ENCODE peak calls at places on chromosomes 12 and 14, in nine cellular contexts. H is naive thymus-derived CD4-positive, alpha-beta T cell; T is MV-4-11; J is stimulated activated CD4-positive, alpha-beta T cell treated with anti-CD3 and anti-CD28 coated beads, Interleukin-1b, Interleukin-23, amount 100 ng/mL, for 24 hours; E is Calu3; C is HFFc6; A is PC-3; X is mesenteric fat pad; D is activated CD4-positive, alpha-beta T cell treated with anti-CD3 and anti-CD28 coated beads, Interleukin-2, amount 50 U/mL, for 48 hours. L is an unnamed sample.

GRCh38 chr12:32558941-32559340 is 120.2 kb upstream of the DNM1L start:
- DNase-seq in T (peak; percentile 83), A (no peak), J (no peak), D (no peak), H (no peak), X (no peak), C (peak; percentile 63), E (no peak), L (no peak)

GRCh38 chr12:72453079-72453478 is 180.9 kb downstream of the TRHDE start:
- DNase-seq in E (no peak), C (no peak), D (no peak), J (no peak), T (no peak), X (no peak), H (no peak), A (no peak), L (no peak)

GRCh38 chr12:89389755-89390661 is 37.7 kb upstream of the DUSP6 start:
- DNase-seq in H (no peak), J (no peak), D (peak; percentile 28), C (no peak), X (no peak), E (no peak), T (peak; percentile 33), A (no peak), L (no peak)

GRCh38 chr12:111570090-111570961 is 28.8 kb downstream of the ATXN2 start:
- DNase-seq in J (no peak), D (no peak), A (peak; percentile 96), H (no peak), C (peak; percentile 75), E (peak; percentile 70), X (peak; percentile 37), T (no peak), L (no peak)

GRCh38 chr12:39807043-39807442 is 187.4 kb upstream of the ABCD2 start:
- DNase-seq in A (peak; percentile 27), X (no peak), E (no peak), C (no peak), H (no peak), J (no peak), T (peak; percentile 64), D (no peak), L (no peak)

GRCh38 chr12:114911196-114911595 is 227.2 kb upstream of the TBX3 start:
- DNase-seq in E (no peak), C (no peak), A (peak; percentile 58), X (no peak), T (no peak), D (no peak), J (no peak), H (no peak), L (no peak)

GRCh38 chr14:68703093-68703492 is 89.8 kb downstream of the ZFP36L1 start:
- DNase-seq in C (peak; percentile 48), A (peak; percentile 83), T (peak; percentile 20), H (no peak), J (no peak), D (peak; percentile 30), X (peak; percentile 89), E (peak; percentile 19), L (no peak)

GRCh38 chr12:121968880-121969279 is 50.5 kb downstream of the CFAP251 start:
- DNase-seq in H (no peak), X (peak; percentile 80), T (peak; percentile 75), E (no peak), A (no peak), J (no peak), D (no peak), C (no peak), L (no peak)

GRCh38 chr14:73741876-73742519 is 27.8 kb upstream of the PNMA1 start:
- DNase-seq in T (peak; percentile 41), E (no peak), D (no peak), H (peak; percentile 29), C (no peak), A (no peak), X (no peak), J (no peak), L (no peak)

GRCh38 chr12:127270193-127270592 is 996.8 kb upstream of the TMEM132C start:
- DNase-seq in T (peak; percentile 100), D (no peak), C (peak; percentile 91), E (no peak), J (no peak), X (no peak), A (peak; percentile 58), H (no peak), L (no peak)

GRCh38 chr12:15856097-15856982 is 25.8 kb upstream of the STRAP start:
- DNase-seq in A (peak; percentile 81), H (peak; percentile 69), T (peak; percentile 40), C (peak; percentile 62), E (peak; percentile 70), J (no peak), X (no peak), D (no peak), L (peak; percentile 44)

GRCh38 chr12:41459815-41460214 is 271.7 kb downstream of the PDZRN4 start:
- DNase-seq in D (no peak), T (no peak), C (no peak), X (no peak), J (no peak), H (no peak), E (no peak), A (no peak), L (no peak)

GRCh38 chr14:77556946-77557345 is 58.3 kb upstream of the ISM2 start:
- DNase-seq in E (no peak), T (peak; percentile 81), D (no peak), C (no peak), A (no peak), H (no peak), J (no peak), X (no peak), L (no peak)

GRCh38 chr14:99995700-99996356 is 69.4 kb upstream of the EVL start:
- DNase-seq in D (peak; percentile 71), E (peak; percentile 75), J (no peak), X (no peak), C (peak; percentile 58), A (peak; percentile 77), H (peak; percentile 49), T (peak; percentile 94), L (peak; percentile 39)

GRCh38 chr14:81414123-81414522 is 14.0 kb upstream of the STON2 start:
- DNase-seq in A (no peak), H (no peak), E (no peak), D (no peak), T (no peak), J (no peak), C (no peak), X (no peak), L (no peak)

GRCh38 chr12:48054955-48055821 is 50.7 kb downstream of the SENP1 start:
- DNase-seq in X (no peak), T (no peak), J (no peak), H (no peak), A (no peak), E (no peak), D (no peak), C (no peak), L (no peak)

GRCh38 chr14:104724407-104724980 is 465 bp downstream of the ADSS1 start:
- DNase-seq in E (peak; percentile 47), D (no peak), J (no peak), X (no peak), C (no peak), T (no peak), A (no peak), H (no peak), L (no peak)

GRCh38 chr12:89529738-89530137 is 3.9 kb upstream of the POC1B start:
- DNase-seq in X (no peak), E (no peak), J (no peak), T (peak; percentile 71), A (peak; percentile 74), C (peak; percentile 58), D (no peak), H (peak; percentile 62), L (peak; percentile 40)

GRCh38 chr14:65421201-65421981 is 8.9 kb downstream of the FUT8 start:
- DNase-seq in X (no peak), C (peak; percentile 84), H (no peak), E (no peak), D (no peak), J (no peak), T (no peak), A (peak; percentile 74), L (no peak)

GRCh38 chr14:102500190-102500661 is 9.3 kb downstream of the ANKRD9 start:
- DNase-seq in E (no peak), C (peak; percentile 36), T (peak; percentile 35), X (no peak), J (no peak), D (no peak), A (no peak), H (no peak), L (peak; percentile 39)

GRCh38 chr14:85358136-85358785 is 171.7 kb upstream of the FLRT2 start:
- DNase-seq in C (no peak), H (no peak), J (no peak), A (no peak), X (no peak), T (no peak), E (no peak), D (no peak), L (no peak)

GRCh38 chr14:104845033-104845666 is 19.9 kb upstream of the CEP170B start:
- DNase-seq in H (no peak), J (no peak), D (no peak), E (no peak), C (no peak), A (no peak), T (no peak), X (no peak), L (no peak)

GRCh38 chr12:127044841-127045240 is 1222.1 kb upstream of the TMEM132C start:
- DNase-seq in D (no peak), E (no peak), H (no peak), C (no peak), J (no peak), A (no peak), X (no peak), T (no peak), L (no peak)

GRCh38 chr12:56632701-56633464 is 2.8 kb upstream of the BAZ2A start:
- DNase-seq in J (no peak), T (no peak), C (no peak), D (no peak), X (no peak), A (no peak), H (no peak), E (no peak), L (no peak)

GRCh38 chr14:29150659-29151058 is 384.1 kb downstream of the FOXG1 start:
- DNase-seq in T (no peak), C (no peak), E (no peak), A (no peak), X (no peak), H (no peak), D (no peak), J (no peak), L (no peak)

GRCh38 chr14:22471545-22472121 is 117.4 kb downstream of the DAD1 start:
- DNase-seq in C (no peak), X (no peak), T (peak; percentile 72), H (no peak), E (peak; percentile 76), D (no peak), J (no peak), A (peak; percentile 75), L (no peak)

GRCh38 chr12:60106207-60106606 is 510.4 kb downstream of the SLC16A7 start:
- DNase-seq in D (no peak), T (no peak), J (no peak), C (peak; percentile 48), A (peak; percentile 56), X (no peak), H (no peak), E (no peak), L (no peak)

GRCh38 chr14:52850520-52850919 is 59.1 kb upstream of the GNPNAT1 start:
- DNase-seq in X (no peak), H (no peak), E (no peak), A (no peak), D (no peak), T (no peak), J (no peak), C (peak; percentile 47), L (no peak)

GRCh38 chr12:85575115-85576096 is 260.8 kb downstream of the RASSF9 start:
- DNase-seq in J (no peak), T (peak; percentile 51), A (peak; percentile 81), X (no peak), E (peak; percentile 64), C (peak; percentile 43), D (no peak), H (no peak), L (no peak)

L was measured in central memory CD4-positive, alpha-beta T cell.